ENCODE peak calls at places on chromosomes 3 and 15, in four cellular contexts. F is germinal center, Y is HEK293T, J is anterior cingulate cortex. B is an unnamed sample.
A peak's percentile ranks its signal among the peaks of the same experiment; 100 is the strongest.

GRCh38 chr3:185280572-185281365 is 26.9 kb upstream of the EHHADH start:
- DNase-seq in J (no peak), F (peak; percentile 56), Y (peak; percentile 47), B (peak; percentile 43)

GRCh38 chr15:76108021-76108723 is 48.4 kb downstream of the TMEM266 start:
- DNase-seq in J (no peak), Y (no peak), F (no peak), B (no peak)

GRCh38 chr3:23739536-23739935 is 66.2 kb upstream of the UBE2E1 start:
- DNase-seq in F (no peak), J (no peak), Y (no peak), B (peak; percentile 74)

GRCh38 chr15:41490355-41490754 is 3.3 kb upstream of the ITPKA start:
- DNase-seq in Y (no peak), J (no peak), F (no peak), B (peak; percentile 86)

GRCh38 chr3:122803977-122804376 is 9.1 kb downstream of the SLC49A4 start:
- DNase-seq in F (no peak), Y (no peak), J (no peak), B (no peak)

GRCh38 chr3:5731100-5731499 is 543.6 kb downstream of the EDEM1 start:
- DNase-seq in F (no peak), Y (no peak), J (no peak), B (no peak)

GRCh38 chr3:15470261-15470660 is 42.9 kb downstream of the EAF1 start:
- DNase-seq in J (no peak), F (no peak), Y (no peak), B (no peak)

GRCh38 chr3:107767897-107768605 is 245.3 kb downstream of the BBX start:
- DNase-seq in F (no peak), J (no peak), Y (no peak), B (no peak)

GRCh38 chr3:26368312-26368711 is 254.3 kb upstream of the LRRC3B start:
- DNase-seq in J (no peak), F (no peak), Y (no peak), B (no peak)

GRCh38 chr3:146953523-146954125 is 348.5 kb upstream of the PLSCR5 start:
- DNase-seq in J (no peak), F (no peak), Y (no peak), B (peak; percentile 67)

GRCh38 chr15:52050416-52050815 is 31.4 kb downstream of the MAPK6 start:
- DNase-seq in J (no peak), F (no peak), Y (no peak), B (no peak)

GRCh38 chr3:171810278-171811058 is at the start of gene PLD1:
- DNase-seq in F (peak; percentile 16), Y (peak; percentile 53), J (no peak), B (no peak)

GRCh38 chr3:112497897-112498548 is 1.2 kb downstream of the BTLA start:
- DNase-seq in F (peak; percentile 20), Y (no peak), J (no peak), B (no peak)

GRCh38 chr3:55571216-55571813 is 84.2 kb upstream of the WNT5A start:
- DNase-seq in J (no peak), Y (no peak), F (no peak), B (no peak)

GRCh38 chr15:80476036-80476435 is 71.9 kb downstream of the ARNT2 start:
- DNase-seq in F (no peak), J (no peak), Y (no peak), B (no peak)

GRCh38 chr3:66816110-66816761 is 181.9 kb upstream of the KBTBD8 start:
- DNase-seq in J (no peak), F (peak; percentile 48), Y (peak; percentile 65), B (no peak)

B was measured in stromal cell of bone marrow.